ENCODE peak calls at places on chromosomes 12 and 14, in seven cellular contexts. L is Peyer's patch, B is brain microvascular endothelial cell, D is AG09319, P is HepG2, Y is fibroblast of the aortic adventitia, I is pancreas. O is an unnamed sample.

GRCh38 chr14:104651876-104652260 is 37.5 kb upstream of the INF2 start:
- DNase-seq in L (no peak), B (no peak), D (no peak), P (no peak), Y (no peak), I (no peak), O (no peak)

GRCh38 chr12:84348582-84348981 is 564.0 kb downstream of the SLC6A15 start:
- DNase-seq in L (no peak), B (no peak), D (no peak), P (no peak), Y (no peak), I (no peak), O (no peak)

GRCh38 chr12:130881046-130881445 is 9.2 kb downstream of the RAN start:
- DNase-seq in L (no peak), B (no peak), D (no peak), P (no peak), Y (no peak), I (no peak), O (no peak)

GRCh38 chr14:22095845-22096510 is 422.4 kb upstream of the OR4E1 start:
- DNase-seq in L (no peak), B (no peak), D (no peak), P (peak; percentile 29), Y (no peak), I (no peak), O (no peak)

GRCh38 chr12:3634348-3634747 is 118.6 kb downstream of the CRACR2A start:
- DNase-seq in L (no peak), B (no peak), D (no peak), P (no peak), Y (no peak), I (no peak), O (no peak)

GRCh38 chr12:127374447-127374846 is 892.5 kb upstream of the TMEM132C start:
- DNase-seq in L (no peak), B (no peak), D (no peak), P (no peak), Y (no peak), I (no peak), O (no peak)

GRCh38 chr12:71194657-71195056 is 36.9 kb upstream of the TSPAN8 start:
- DNase-seq in L (no peak), B (no peak), D (no peak), P (no peak), Y (peak; percentile 90), I (no peak), O (no peak)

GRCh38 chr12:106022568-106023012 is 116.2 kb downstream of the NUAK1 start:
- DNase-seq in L (no peak), B (no peak), D (no peak), P (peak; percentile 25), Y (peak; percentile 30), I (no peak), O (no peak)

GRCh38 chr14:69460093-69460701 is 24.3 kb upstream of the PLEKHD1 start:
- DNase-seq in L (peak; percentile 83), B (peak; percentile 90), D (peak; percentile 69), P (peak; percentile 73), Y (peak; percentile 93), I (peak; percentile 52), O (peak; percentile 76)

GRCh38 chr14:23119362-23120327 is 590 bp upstream of the CEBPE start:
- DNase-seq in L (peak; percentile 72), B (no peak), D (no peak), P (no peak), Y (no peak), I (no peak), O (no peak)

DNA sequence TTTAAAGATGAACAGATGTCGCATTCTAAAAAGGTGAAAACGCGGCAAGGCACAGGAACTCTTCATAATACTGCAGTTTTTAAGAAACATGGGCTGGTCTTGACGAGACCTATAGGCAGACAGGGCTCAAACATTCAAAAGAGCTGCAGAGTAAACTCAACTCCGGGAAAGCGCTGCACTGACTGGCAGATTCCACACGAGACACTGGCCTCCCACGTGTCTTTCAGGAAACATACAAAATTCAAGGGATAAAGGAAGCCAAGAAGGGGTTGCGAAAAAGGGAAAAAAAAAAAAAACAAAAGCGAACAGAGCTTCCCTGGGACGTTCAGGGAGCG is 614 bp upstream of the ARF6 start:
- DNase-seq in L (peak; percentile 84), B (peak; percentile 76), D (peak; percentile 58), P (peak; percentile 80), Y (peak; percentile 91), I (peak; percentile 65), O (peak; percentile 42)
- TF ChIP-seq CTCF in L (no peak), B (no peak), D (no peak), P (no peak), Y (no peak), I (no peak), O (peak; percentile 2)

GRCh38 chr12:30878034-30878433 is 48.5 kb upstream of the TSPAN11 start:
- DNase-seq in L (no peak), B (no peak), D (no peak), P (no peak), Y (no peak), I (no peak), O (no peak)
- TF ChIP-seq CTCF in L (no peak), B (no peak), D (no peak), P (no peak), Y (no peak), I (no peak), O (no peak)

GRCh38 chr12:88505696-88506095 is 74.6 kb downstream of the KITLG start:
- DNase-seq in L (no peak), B (no peak), D (no peak), P (no peak), Y (no peak), I (no peak), O (no peak)
- TF ChIP-seq CTCF in L (no peak), B (no peak), D (no peak), P (no peak), Y (no peak), I (no peak), O (no peak)

DNA sequence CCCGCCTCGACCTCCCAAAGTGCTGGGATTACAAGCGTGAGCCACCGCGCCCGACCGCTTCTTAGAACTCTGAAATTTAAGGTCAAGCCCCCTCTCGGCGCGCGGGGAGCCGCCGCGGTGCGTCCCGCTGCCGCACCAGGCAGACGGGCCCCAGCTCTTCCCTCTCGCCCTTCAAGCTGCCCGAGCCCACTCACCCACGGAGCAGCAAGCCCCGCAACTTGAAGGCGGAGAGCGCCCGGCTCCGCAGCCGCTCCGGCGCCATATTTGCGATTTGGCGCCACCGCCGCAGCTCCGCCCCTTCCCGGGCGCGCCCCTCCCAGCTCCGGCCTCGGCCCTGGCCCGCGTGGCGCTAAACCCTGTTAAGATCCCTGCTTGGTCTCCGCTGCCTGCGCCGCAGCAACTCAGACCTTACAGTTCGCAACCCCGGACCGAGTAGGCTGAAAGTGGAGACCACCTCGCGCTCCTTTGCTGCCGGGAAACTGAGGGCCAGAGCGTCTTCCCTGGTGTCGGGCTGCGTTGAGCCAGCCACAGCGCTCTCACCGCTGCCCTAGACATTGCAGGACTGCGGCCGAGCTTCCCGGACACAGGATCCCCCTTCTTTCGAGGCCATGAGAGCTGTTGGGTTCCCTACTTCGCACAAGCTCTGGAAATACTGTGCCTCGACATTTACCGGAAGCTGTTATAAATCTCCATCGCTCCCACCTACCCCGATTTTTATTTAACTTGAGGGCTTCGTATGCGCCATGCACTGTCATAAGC is at the start of gene POLE2:
- DNase-seq in L (peak; percentile 88), B (peak; percentile 45), D (no peak), P (peak; percentile 55), Y (peak; percentile 58), I (peak; percentile 66), O (no peak)
- TF ChIP-seq CTCF in L (no peak), B (peak; percentile 17), D (no peak), P (peak; percentile 36), Y (no peak), I (no peak), O (no peak)

DNA sequence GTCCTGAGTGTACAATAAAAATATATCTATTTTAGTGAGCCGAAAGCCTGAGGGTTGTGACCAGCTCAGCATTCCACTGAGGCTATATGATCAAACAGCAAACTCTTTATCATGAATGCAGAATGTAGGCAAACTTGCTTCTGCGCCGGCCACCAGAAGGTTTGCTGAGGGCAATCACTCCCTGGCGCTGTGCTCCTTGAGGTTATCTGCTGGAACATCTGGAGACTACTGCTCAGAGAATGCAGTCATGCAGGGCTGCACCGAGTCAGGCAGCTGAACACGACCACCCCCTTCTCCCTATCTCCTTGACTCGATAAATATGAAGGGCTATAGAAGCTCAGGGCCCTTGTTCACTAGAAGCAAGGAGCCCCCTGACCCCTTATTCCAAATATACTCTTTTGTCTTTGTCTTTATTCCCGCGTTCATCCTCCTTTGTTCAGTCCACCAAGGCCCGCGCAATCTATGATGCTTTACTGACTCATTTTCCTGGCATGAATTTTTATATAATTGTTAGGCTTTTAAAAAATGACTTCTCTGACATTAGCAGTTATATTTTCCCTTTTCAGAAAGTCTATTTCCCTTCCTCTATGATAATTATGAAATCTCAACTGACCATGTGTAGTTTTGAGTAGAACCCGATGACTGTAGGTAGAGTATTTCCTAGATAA is 1089.3 kb downstream of the SLC16A7 start:
- DNase-seq in L (no peak), B (no peak), D (no peak), P (no peak), Y (no peak), I (no peak), O (no peak)
- TF ChIP-seq CTCF in L (no peak), B (peak; percentile 60), D (no peak), P (peak; percentile 28), Y (no peak), I (no peak), O (peak; percentile 34)